ENCODE peak calls at places on chromosomes 7 and 10, in six cellular contexts. Q is fibroblast of lung, B is body of pancreas, Y is kidney epithelial cell, L is breast epithelium, R is fibroblast of the aortic adventitia. X is an unnamed sample.

GRCh38 chr7:7323352-7323751 is 141.0 kb downstream of the C1GALT1 start:
- DNase-seq in Q (no peak), Y (peak), L (no peak), R (no peak), B (no peak), X (no peak)

GRCh38 chr7:30214651-30215137 is 69.7 kb upstream of the ZNRF2 start:
- DNase-seq in B (no peak), Y (no peak), L (no peak), R (no peak), Q (no peak), X (no peak)

GRCh38 chr7:665751-666453 is 60.6 kb upstream of the DNAAF5 start:
- DNase-seq in L (no peak), B (peak), Y (no peak), Q (no peak), R (no peak), X (no peak)

GRCh38 chr10:122446668-122447410 is 7.6 kb upstream of the ARMS2 start:
- DNase-seq in B (no peak), Y (no peak), R (peak), L (no peak), Q (no peak), X (no peak)

GRCh38 chr7:1257863-1258262 is 25.2 kb downstream of the UNCX start:
- DNase-seq in R (no peak), B (no peak), L (no peak), Y (no peak), Q (no peak), X (no peak)

GRCh38 chr7:141013345-141013715 is 1.4 kb downstream of the MRPS33 start:
- DNase-seq in R (no peak), B (no peak), Q (no peak), Y (no peak), L (no peak), X (no peak)

GRCh38 chr10:98950106-98950505 is 285.5 kb downstream of the HPSE2 start:
- DNase-seq in Y (no peak), Q (no peak), B (no peak), R (no peak), L (no peak), X (no peak)

GRCh38 chr10:18479502-18479901 is 171.9 kb downstream of the NSUN6 start:
- DNase-seq in B (no peak), Y (no peak), Q (no peak), R (no peak), L (no peak), X (no peak)

GRCh38 chr7:18020138-18020715 is 7.4 kb downstream of the PRPS1L1 start:
- DNase-seq in Q (no peak), Y (no peak), B (no peak), R (peak), L (no peak), X (no peak)

GRCh38 chr7:100603697-100604077 is 1.5 kb downstream of the PCOLCE start:
- DNase-seq in Q (peak), L (no peak), Y (no peak), R (peak), B (no peak), X (no peak)

GRCh38 chr10:1198453-1199344 is 142.5 kb downstream of the WDR37 start:
- DNase-seq in B (no peak), R (no peak), L (peak), Q (no peak), Y (no peak), X (no peak)

GRCh38 chr7:3725660-3726059 is 424.6 kb downstream of the SDK1 start:
- DNase-seq in Y (no peak), R (no peak), Q (no peak), B (no peak), L (no peak), X (no peak)

GRCh38 chr7:82507365-82507975 is 63.9 kb upstream of the CACNA2D1 start:
- DNase-seq in B (no peak), Q (no peak), L (no peak), R (no peak), Y (no peak), X (no peak)
- TF ChIP-seq CTCF in B (no peak), Q (no peak), L (no peak), R (no peak), Y (no peak), X (no peak)

GRCh38 chr7:151448261-151449252 is 8.6 kb upstream of the CRYGN start:
- DNase-seq in Q (peak), Y (no peak), R (peak), L (peak), B (peak), X (peak)
- TF ChIP-seq CTCF in Q (peak), Y (peak), R (peak), L (peak), B (peak), X (peak)

DNA sequence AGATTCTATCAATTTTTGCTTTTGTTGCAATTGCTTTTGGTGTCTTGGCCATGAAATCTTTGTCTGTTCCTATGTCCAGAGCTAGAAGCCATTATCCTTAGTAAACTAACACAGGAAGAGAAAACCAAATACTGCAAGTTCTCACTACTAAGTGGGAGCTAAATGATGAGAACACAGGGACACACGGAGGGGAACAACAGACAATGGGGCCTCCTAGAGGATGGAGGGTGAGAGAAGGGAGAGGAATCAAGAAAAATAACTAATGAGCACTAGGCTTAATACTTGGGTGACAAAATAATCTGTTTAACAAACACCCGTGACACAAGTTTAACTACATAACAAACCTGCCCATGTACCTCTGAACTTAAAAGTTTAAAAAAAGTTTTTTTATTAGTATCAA is 78.2 kb downstream of the ANKRD26 start:
- DNase-seq in Q (no peak), R (no peak), B (no peak), L (no peak), Y (no peak), X (no peak)
- TF ChIP-seq CTCF in Q (no peak), R (no peak), B (no peak), L (no peak), Y (no peak), X (no peak)

GRCh38 chr7:135802697-135803096 is 54.1 kb upstream of the FAM180A start:
- DNase-seq in Q (peak), L (no peak), R (peak), Y (no peak), B (no peak), X (no peak)

GRCh38 chr7:135801877-135802276 is 53.3 kb upstream of the FAM180A start:
- DNase-seq in Q (no peak), Y (no peak), L (no peak), B (peak), R (no peak), X (no peak)

GRCh38 chr7:135800560-135800959 is 51.9 kb upstream of the FAM180A start:
- DNase-seq in R (no peak), B (no peak), L (no peak), Y (no peak), Q (no peak), X (no peak)

GRCh38 chr7:135801045-135801693 is 52.6 kb upstream of the FAM180A start:
- DNase-seq in Q (peak), L (no peak), R (peak), Y (no peak), B (peak), X (peak)

GRCh38 chr7:135803143-135803542 is 54.5 kb upstream of the FAM180A start:
- DNase-seq in R (no peak), Y (no peak), L (no peak), B (no peak), Q (no peak), X (no peak)
- TF ChIP-seq CTCF in R (no peak), Y (no peak), L (no peak), B (no peak), Q (no peak), X (no peak)

GRCh38 chr7:159115601-159116501 is 28.8 kb downstream of the VIPR2 start:
- DNase-seq in Q (no peak), L (no peak), R (no peak), Y (no peak), B (peak), X (no peak)
- TF ChIP-seq CTCF in Q (no peak), L (no peak), R (no peak), Y (no peak), B (peak), X (no peak)